ENCODE peak calls at places on chromosomes 13 and 19, in nine cellular contexts. Z is H9; S is AG09319; T is left lung; M is nephron progenitor cell; A is cardiac fibroblast; F is activated CD8-positive, alpha-beta T cell treated with anti-CD3 and anti-CD28 coated beads for 36 hours; R is CD8-positive, alpha-beta T cell; X is esophagus squamous epithelium. Q is an unnamed sample.

GRCh38 chr19:45526143-45526542 is 18.9 kb downstream of the VASP start:
- DNase-seq in Z (peak), S (no peak), T (peak), M (peak), A (peak), F (no peak), R (no peak), X (no peak), Q (no peak)

GRCh38 chr13:89982406-89983085 is 1364.9 kb upstream of the MIR17HG start:
- DNase-seq in Z (no peak), S (no peak), T (no peak), M (no peak), A (peak), F (no peak), R (no peak), X (no peak), Q (no peak)

GRCh38 chr13:40341086-40341471 is 325.4 kb downstream of the FOXO1 start:
- DNase-seq in Z (no peak), S (no peak), T (no peak), M (no peak), A (no peak), F (no peak), R (no peak), X (no peak), Q (no peak)

GRCh38 chr13:49098198-49098597 is 121.9 kb upstream of the MLNR start:
- DNase-seq in Z (no peak), S (peak), T (no peak), M (no peak), A (peak), F (no peak), R (no peak), X (no peak), Q (no peak)

GRCh38 chr13:40171566-40171965 is 494.9 kb downstream of the FOXO1 start:
- DNase-seq in Z (no peak), S (no peak), T (no peak), M (no peak), A (no peak), F (no peak), R (no peak), X (no peak), Q (no peak)

GRCh38 chr13:86757236-86757978 is 913.8 kb upstream of the SLITRK5 start:
- DNase-seq in Z (peak), S (no peak), T (no peak), M (no peak), A (no peak), F (peak), R (no peak), X (no peak), Q (no peak)

GRCh38 chr19:46133777-46134231 is 9.3 kb upstream of the IGFL3 start:
- DNase-seq in Z (peak), S (no peak), T (no peak), M (no peak), A (no peak), F (no peak), R (no peak), X (no peak), Q (no peak)

GRCh38 chr19:6925801-6926751 is 38.7 kb downstream of the ADGRE1 start:
- DNase-seq in Z (no peak), S (no peak), T (no peak), M (no peak), A (no peak), F (peak), R (no peak), X (no peak), Q (no peak)

GRCh38 chr13:98540476-98540875 is 36.4 kb downstream of the STK24 start:
- DNase-seq in Z (no peak), S (no peak), T (no peak), M (no peak), A (peak), F (no peak), R (no peak), X (no peak), Q (no peak)

GRCh38 chr13:113724016-113724758 is 34.8 kb upstream of the TMEM255B start:
- DNase-seq in Z (no peak), S (no peak), T (peak), M (no peak), A (no peak), F (no peak), R (no peak), X (no peak), Q (no peak)

GRCh38 chr13:29849731-29850212 is 645 bp downstream of the UBL3 start:
- DNase-seq in Z (peak), S (no peak), T (peak), M (peak), A (peak), F (peak), R (peak), X (no peak), Q (no peak)

GRCh38 chr19:41239961-41240574 is 21.0 kb downstream of the AXL start:
- DNase-seq in Z (no peak), S (no peak), T (no peak), M (no peak), A (no peak), F (no peak), R (no peak), X (no peak), Q (no peak)

GRCh38 chr19:14116918-14117578 is 514 bp downstream of the PRKACA start:
- DNase-seq in Z (no peak), S (no peak), T (peak), M (no peak), A (no peak), F (peak), R (peak), X (peak), Q (no peak)

GRCh38 chr13:33711441-33711840 is 106.5 kb upstream of the RFC3 start:
- DNase-seq in Z (no peak), S (no peak), T (no peak), M (no peak), A (no peak), F (no peak), R (no peak), X (no peak), Q (no peak)

GRCh38 chr19:50427997-50428425 is 4.7 kb upstream of the MYBPC2 start:
- DNase-seq in Z (peak), S (peak), T (peak), M (peak), A (peak), F (no peak), R (no peak), X (peak), Q (no peak)

GRCh38 chr19:29499261-29499920 is 26.4 kb upstream of the VSTM2B start:
- DNase-seq in Z (no peak), S (no peak), T (no peak), M (no peak), A (no peak), F (no peak), R (no peak), X (no peak), Q (no peak)

GRCh38 chr13:26653310-26653709 is 95.8 kb downstream of the WASF3 start:
- DNase-seq in Z (no peak), S (no peak), T (no peak), M (no peak), A (no peak), F (no peak), R (no peak), X (no peak), Q (peak)

GRCh38 chr13:41562083-41562482 is 104.7 kb downstream of the RGCC start:
- DNase-seq in Z (no peak), S (peak), T (no peak), M (no peak), A (peak), F (no peak), R (no peak), X (no peak), Q (no peak)

GRCh38 chr19:5867201-5868136 is 2.9 kb downstream of the FUT5 start:
- DNase-seq in Z (no peak), S (no peak), T (no peak), M (no peak), A (no peak), F (no peak), R (no peak), X (no peak), Q (no peak)

GRCh38 chr19:55486043-55486970 is 1.3 kb downstream of the NAT14 start:
- DNase-seq in Z (no peak), S (no peak), T (peak), M (no peak), A (no peak), F (no peak), R (no peak), X (no peak), Q (no peak)

GRCh38 chr13:30121666-30122065 is 185.7 kb downstream of the KATNAL1 start:
- DNase-seq in Z (no peak), S (no peak), T (no peak), M (no peak), A (no peak), F (peak), R (no peak), X (no peak), Q (no peak)

GRCh38 chr13:40667622-40667978 is 1.2 kb upstream of the FOXO1 start:
- DNase-seq in Z (no peak), S (no peak), T (no peak), M (peak), A (no peak), F (peak), R (no peak), X (no peak), Q (no peak)

GRCh38 chr19:30224689-30225606 is 147.2 kb upstream of the ZNF536 start:
- DNase-seq in Z (no peak), S (no peak), T (no peak), M (peak), A (no peak), F (peak), R (no peak), X (no peak), Q (no peak)

GRCh38 chr19:40941481-40942219 is 49.4 kb upstream of the CYP2B6 start:
- DNase-seq in Z (no peak), S (no peak), T (no peak), M (no peak), A (no peak), F (no peak), R (no peak), X (no peak), Q (no peak)

GRCh38 chr13:46388846-46389245 is 1.8 kb upstream of the RUBCNL start:
- DNase-seq in Z (no peak), S (no peak), T (no peak), M (no peak), A (no peak), F (no peak), R (no peak), X (no peak), Q (no peak)

GRCh38 chr19:49851456-49852259 is 699 bp downstream of the PTOV1 start:
- DNase-seq in Z (peak), S (no peak), T (peak), M (peak), A (no peak), F (peak), R (no peak), X (no peak), Q (no peak)

GRCh38 chr13:27273658-27274425 is 3.2 kb downstream of the RASL11A start:
- DNase-seq in Z (peak), S (no peak), T (no peak), M (no peak), A (peak), F (no peak), R (no peak), X (no peak), Q (no peak)

GRCh38 chr19:6068711-6069110 is 41.6 kb downstream of the RFX2 start:
- DNase-seq in Z (no peak), S (no peak), T (no peak), M (no peak), A (no peak), F (no peak), R (no peak), X (no peak), Q (no peak)

GRCh38 chr19:47511681-47512080 is 3.2 kb downstream of the NAPA start:
- DNase-seq in Z (no peak), S (no peak), T (peak), M (no peak), A (peak), F (no peak), R (no peak), X (no peak), Q (no peak)

GRCh38 chr19:14405380-14405757 is 13.8 kb downstream of the DDX39A start:
- DNase-seq in Z (peak), S (no peak), T (no peak), M (no peak), A (no peak), F (no peak), R (no peak), X (no peak), Q (no peak)

GRCh38 chr19:38686530-38686888 is 39.1 kb downstream of the ACTN4 start:
- DNase-seq in Z (peak), S (no peak), T (no peak), M (no peak), A (no peak), F (peak), R (no peak), X (no peak), Q (no peak)

GRCh38 chr19:18477042-18477760 is 39.3 kb upstream of the ISYNA1 start:
- DNase-seq in Z (no peak), S (no peak), T (no peak), M (no peak), A (no peak), F (peak), R (no peak), X (no peak), Q (no peak)

GRCh38 chr19:18476507-18477041 is 38.6 kb upstream of the ISYNA1 start:
- DNase-seq in Z (no peak), S (no peak), T (no peak), M (no peak), A (no peak), F (no peak), R (no peak), X (no peak), Q (no peak)

GRCh38 chr19:18475762-18476331 is 37.9 kb upstream of the ISYNA1 start:
- DNase-seq in Z (no peak), S (no peak), T (no peak), M (no peak), A (no peak), F (no peak), R (no peak), X (no peak), Q (no peak)

GRCh38 chr19:18478545-18479311 is 40.8 kb upstream of the ISYNA1 start:
- DNase-seq in Z (no peak), S (peak), T (peak), M (no peak), A (peak), F (peak), R (peak), X (peak), Q (peak)

GRCh38 chr19:18477974-18478373 is 40.0 kb upstream of the ISYNA1 start:
- DNase-seq in Z (no peak), S (no peak), T (no peak), M (no peak), A (no peak), F (no peak), R (no peak), X (no peak), Q (no peak)
- TF ChIP-seq CTCF in Z (no peak), S (no peak), T (no peak), M (no peak), A (no peak), F (no peak), R (no peak), X (no peak), Q (no peak)

GRCh38 chr13:78137404-78138142 is 218.9 kb upstream of the EDNRB start:
- DNase-seq in Z (peak), S (peak), T (no peak), M (peak), A (peak), F (peak), R (no peak), X (no peak), Q (peak)

GRCh38 chr13:78136966-78137365 is 218.3 kb upstream of the EDNRB start:
- DNase-seq in Z (no peak), S (no peak), T (no peak), M (no peak), A (no peak), F (no peak), R (no peak), X (no peak), Q (no peak)

GRCh38 chr13:78129850-78130249 is 211.2 kb upstream of the EDNRB start:
- DNase-seq in Z (no peak), S (no peak), T (no peak), M (no peak), A (no peak), F (no peak), R (no peak), X (no peak), Q (no peak)

GRCh38 chr13:78131811-78132210 is 213.2 kb upstream of the EDNRB start:
- DNase-seq in Z (no peak), S (no peak), T (no peak), M (no peak), A (peak), F (no peak), R (no peak), X (no peak), Q (no peak)

DNA sequence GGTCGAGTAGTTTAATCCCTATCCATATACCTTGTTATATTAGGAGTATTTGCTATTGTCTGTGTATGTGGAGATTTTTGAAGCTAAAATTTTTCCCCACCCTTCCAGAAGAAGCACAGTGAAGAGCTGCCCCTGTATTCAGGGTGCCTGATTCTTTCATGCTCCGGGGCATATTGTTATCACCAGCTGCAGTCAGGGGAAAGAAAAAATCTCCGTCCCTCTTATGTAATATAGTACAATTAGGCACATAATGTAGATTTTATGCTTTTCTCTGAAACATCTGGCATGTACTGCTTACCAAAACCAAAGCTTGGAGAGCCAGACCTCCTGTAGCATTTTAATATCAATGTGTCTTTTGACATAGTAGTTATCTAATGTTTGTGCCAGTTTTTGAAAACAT is 214.9 kb upstream of the EDNRB start:
- DNase-seq in Z (no peak), S (no peak), T (no peak), M (no peak), A (no peak), F (no peak), R (no peak), X (no peak), Q (no peak)
- TF ChIP-seq CTCF in Z (no peak), S (no peak), T (no peak), M (no peak), A (no peak), F (no peak), R (no peak), X (no peak), Q (no peak)

GRCh38 chr19:35015576-35016351 is 14.5 kb upstream of the SCN1B start:
- DNase-seq in Z (no peak), S (no peak), T (no peak), M (no peak), A (peak), F (no peak), R (no peak), X (no peak), Q (no peak)
- TF ChIP-seq CTCF in Z (no peak), S (no peak), T (no peak), M (no peak), A (no peak), F (no peak), R (no peak), X (no peak), Q (no peak)

DNA sequence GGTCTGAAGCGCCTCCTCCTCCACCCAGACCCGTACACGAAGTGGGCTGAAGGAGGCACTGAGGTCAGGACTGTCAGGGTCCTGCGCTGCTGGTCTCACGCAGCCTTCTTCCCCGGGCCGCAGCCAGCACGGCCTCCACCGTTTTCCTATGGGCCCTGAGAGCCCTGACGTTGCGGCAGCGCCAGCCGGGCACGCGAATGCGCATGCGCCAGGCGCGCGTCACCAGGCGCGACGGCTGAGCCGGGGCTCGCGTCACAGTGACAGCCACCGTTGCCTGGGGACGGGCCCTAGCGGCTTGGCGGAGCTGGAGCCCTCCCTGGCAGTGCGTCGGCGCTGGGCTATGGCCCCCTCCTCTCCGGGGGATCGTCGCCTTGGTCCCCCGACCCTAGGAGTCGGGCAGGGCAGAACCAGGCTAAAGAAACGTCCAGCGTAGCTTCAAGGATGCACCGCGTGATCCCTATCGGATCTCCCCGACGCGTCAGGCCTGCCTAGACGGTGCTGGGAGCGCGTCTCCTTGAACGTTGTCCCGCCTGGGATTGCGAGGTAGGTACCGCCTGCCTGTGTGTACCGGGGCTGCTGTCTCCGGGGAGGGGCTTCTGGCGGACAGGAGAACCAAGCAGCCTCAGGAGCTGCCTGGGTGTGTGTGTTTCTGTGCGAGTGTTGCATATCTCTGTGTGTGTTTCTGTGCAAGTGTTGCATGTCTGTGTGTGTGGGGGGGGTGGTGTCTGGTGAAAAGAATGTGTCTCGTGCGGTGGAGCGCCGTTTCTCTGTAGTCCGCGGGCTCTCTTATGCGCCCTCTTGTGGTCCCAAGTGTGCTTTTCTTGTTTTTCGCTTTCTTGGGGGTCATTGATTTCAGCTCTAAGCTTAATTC is 43.2 kb downstream of the ZNF571 start:
- DNase-seq in Z (no peak), S (peak), T (peak), M (no peak), A (peak), F (peak), R (no peak), X (no peak), Q (no peak)
- TF ChIP-seq CTCF in Z (peak), S (peak), T (no peak), M (no peak), A (peak), F (peak), R (no peak), X (no peak), Q (peak)

GRCh38 chr19:13104848-13105646 is 2.4 kb upstream of the LYL1 start:
- DNase-seq in Z (no peak), S (no peak), T (peak), M (no peak), A (no peak), F (peak), R (peak), X (no peak), Q (no peak)
- TF ChIP-seq CTCF in Z (peak), S (no peak), T (no peak), M (no peak), A (no peak), F (peak), R (no peak), X (no peak), Q (no peak)

GRCh38 chr13:63455938-63456337 is 2040.3 kb upstream of the PCDH20 start:
- DNase-seq in Z (no peak), S (no peak), T (no peak), M (no peak), A (no peak), F (no peak), R (no peak), X (no peak), Q (no peak)
- TF ChIP-seq CTCF in Z (peak), S (peak), T (no peak), M (no peak), A (peak), F (no peak), R (no peak), X (no peak), Q (peak)

GRCh38 chr19:17775245-17775927 is 19.6 kb upstream of the B3GNT3 start:
- DNase-seq in Z (peak), S (no peak), T (no peak), M (peak), A (peak), F (peak), R (peak), X (no peak), Q (no peak)
- TF ChIP-seq CTCF in Z (peak), S (peak), T (no peak), M (peak), A (peak), F (peak), R (peak), X (no peak), Q (peak)

DNA sequence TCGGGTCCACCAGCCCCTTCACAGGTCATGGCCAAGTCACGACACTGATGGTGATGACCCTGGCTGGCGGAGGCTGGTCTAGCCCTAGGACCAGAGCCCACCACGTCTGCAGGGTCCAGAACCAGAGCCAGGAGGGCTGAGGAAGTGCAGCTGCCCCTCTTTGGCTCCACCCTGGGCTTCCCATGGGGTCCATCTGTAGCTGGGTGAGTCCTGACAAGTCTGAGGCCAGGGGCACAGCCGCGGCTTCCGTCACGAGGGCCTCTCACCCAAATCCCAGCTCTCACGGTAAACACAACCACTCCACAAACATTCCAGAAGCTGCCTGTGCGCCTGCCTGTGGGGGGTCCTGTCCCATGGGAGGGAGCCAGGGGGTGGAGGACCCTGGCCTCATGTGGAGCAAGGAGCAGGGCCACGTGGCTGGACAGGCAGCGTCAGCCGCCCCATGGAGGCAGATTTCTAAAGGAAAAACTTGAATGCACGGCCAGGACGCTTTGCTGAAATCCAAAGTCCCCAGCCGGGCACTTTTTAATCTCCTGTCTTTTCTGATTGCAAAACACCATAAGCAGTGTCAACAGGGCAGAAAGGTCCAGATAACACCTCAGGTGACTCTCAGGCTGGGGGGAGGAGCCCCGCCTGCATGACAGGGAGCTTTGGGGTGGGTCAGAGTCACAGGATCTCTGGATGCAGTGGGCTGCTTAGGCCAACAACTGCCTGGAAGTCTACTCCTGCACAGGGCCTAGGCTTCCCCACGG is 29.9 kb downstream of the CEBPG start:
- DNase-seq in Z (no peak), S (no peak), T (peak), M (no peak), A (no peak), F (no peak), R (no peak), X (no peak), Q (no peak)
- TF ChIP-seq CTCF in Z (no peak), S (no peak), T (no peak), M (no peak), A (no peak), F (no peak), R (no peak), X (no peak), Q (no peak)

Q was measured in epithelial cell of proximal tubule.